ENCODE peak calls at places on chromosomes 11 and 22, in six cellular contexts. H is progenitor cell of endocrine pancreas, A is brain microvascular endothelial cell, Z is left ventricle myocardium superior, O is activated T-cell treated with anti-CD3 and anti-CD28 coated beads for 4 hours, C is AG08395. V is an unnamed sample.

GRCh38 chr11:27244900-27245299 is 118.1 kb downstream of the CCDC34 start:
- DNase-seq in H (no peak), A (no peak), Z (no peak), O (no peak), C (no peak), V (no peak)

GRCh38 chr11:112292785-112293407 is 32.2 kb upstream of the PLET1 start:
- DNase-seq in H (no peak), A (peak), Z (no peak), O (no peak), C (peak), V (no peak)

GRCh38 chr22:27998511-27999410 is 79.7 kb upstream of the PITPNB start:
- DNase-seq in H (no peak), A (no peak), Z (no peak), O (no peak), C (no peak), V (no peak)

GRCh38 chr11:10793470-10794255 is 15.1 kb downstream of the EIF4G2 start:
- DNase-seq in H (no peak), A (no peak), Z (no peak), O (no peak), C (no peak), V (no peak)

GRCh38 chr11:112859787-112860186 is 101.4 kb upstream of the NCAM1 start:
- DNase-seq in H (no peak), A (no peak), Z (no peak), O (no peak), C (no peak), V (no peak)

GRCh38 chr11:133928628-133929059 is 28.1 kb downstream of the IGSF9B start:
- DNase-seq in H (no peak), A (no peak), Z (no peak), O (peak), C (peak), V (no peak)

GRCh38 chr22:33324228-33324627 is 266.0 kb upstream of the SYN3 start:
- DNase-seq in H (no peak), A (no peak), Z (no peak), O (no peak), C (no peak), V (no peak)

GRCh38 chr22:29156507-29156906 is 49.2 kb upstream of the EMID1 start:
- DNase-seq in H (no peak), A (no peak), Z (no peak), O (no peak), C (peak), V (no peak)

GRCh38 chr11:65468874-65469333 is 29.9 kb upstream of the MALAT1 start:
- DNase-seq in H (peak), A (no peak), Z (peak), O (no peak), C (peak), V (no peak)

GRCh38 chr11:116576523-116576922 is 196.3 kb downstream of the BUD13 start:
- DNase-seq in H (no peak), A (no peak), Z (no peak), O (no peak), C (peak), V (no peak)

GRCh38 chr22:33865248-33865647 is 55.0 kb downstream of the LARGE1 start:
- DNase-seq in H (no peak), A (no peak), Z (no peak), O (no peak), C (no peak), V (no peak)

GRCh38 chr11:119432484-119433368 is 9.8 kb upstream of the THY1 start:
- DNase-seq in H (no peak), A (peak), Z (no peak), O (no peak), C (peak), V (no peak)

GRCh38 chr22:36435516-36436415 is 45.7 kb downstream of the TXN2 start:
- DNase-seq in H (no peak), A (no peak), Z (no peak), O (peak), C (no peak), V (no peak)

GRCh38 chr11:130868865-130869264 is 47.4 kb downstream of the SNX19 start:
- DNase-seq in H (no peak), A (no peak), Z (no peak), O (no peak), C (no peak), V (no peak)